ENCODE peak calls at places on chromosomes 7 and 10, in nine cellular contexts. P, S, K, C, R, D, W, X and G are unnamed samples.

GRCh38 chr7:142298009-142298408 is 40.2 kb upstream of the PRSS58 start:
- DNase-seq in R (peak; percentile 88), K (no peak), S (no peak), P (no peak), W (no peak), C (no peak), X (no peak), D (no peak), G (no peak)

GRCh38 chr10:96721207-96721572 is 876 bp upstream of the PIK3AP1 start:
- DNase-seq in D (no peak), R (peak; percentile 52), K (no peak), P (no peak), X (no peak), S (no peak), W (no peak), C (no peak), G (no peak)

GRCh38 chr7:1050956-1051690 is 6.8 kb downstream of the GPR146 start:
- DNase-seq in P (peak; percentile 70), S (no peak), K (no peak), X (peak; percentile 47), D (no peak), W (no peak), R (no peak), C (no peak), G (no peak)

GRCh38 chr10:44792119-44792783 is 118.9 kb upstream of the TMEM72 start:
- DNase-seq in C (no peak), W (no peak), S (no peak), K (no peak), R (no peak), D (no peak), X (no peak), P (no peak), G (no peak)

GRCh38 chr10:27844223-27844622 is 98.6 kb upstream of the MKX start:
- DNase-seq in P (no peak), K (no peak), X (no peak), S (no peak), W (no peak), R (no peak), C (no peak), D (no peak), G (no peak)

GRCh38 chr7:41027428-41028115 is 675.3 kb downstream of the INHBA start:
- DNase-seq in P (no peak), S (peak; percentile 96), K (peak; percentile 100), W (no peak), X (no peak), C (peak; percentile 87), R (no peak), D (peak; percentile 94), G (peak; percentile 98)

GRCh38 chr10:126521354-126521753 is 133.1 kb upstream of the ADAM12 start:
- DNase-seq in W (no peak), D (peak; percentile 26), X (no peak), P (no peak), C (no peak), S (peak; percentile 45), K (peak; percentile 71), R (no peak), G (no peak)

GRCh38 chr10:71075759-71076472 is 136.5 kb upstream of the UNC5B start:
- DNase-seq in W (no peak), C (no peak), D (no peak), K (no peak), R (no peak), P (peak; percentile 58), X (no peak), S (no peak), G (no peak)

GRCh38 chr7:134986363-134987231 is at the start of gene AGBL3:
- DNase-seq in K (peak; percentile 94), W (peak; percentile 90), X (peak; percentile 96), P (peak; percentile 98), R (peak; percentile 98), D (peak; percentile 90), C (peak; percentile 95), S (peak; percentile 96), G (peak; percentile 61)

GRCh38 chr7:134992626-134993179 is 6.4 kb downstream of the AGBL3 start:
- DNase-seq in S (peak; percentile 53), R (no peak), K (peak; percentile 49), D (no peak), X (no peak), W (peak; percentile 71), P (no peak), C (no peak), G (no peak)

GRCh38 chr7:134985894-134986362 is 380 bp upstream of the AGBL3 start:
- DNase-seq in S (no peak), P (no peak), R (no peak), D (no peak), W (no peak), K (no peak), X (no peak), C (no peak), G (no peak)

GRCh38 chr7:134991469-134992339 is 5.4 kb downstream of the AGBL3 start:
- DNase-seq in K (peak; percentile 35), S (no peak), C (no peak), W (no peak), P (no peak), D (peak; percentile 29), X (no peak), R (no peak), G (peak; percentile 82)

GRCh38 chr7:134988161-134988560 is 1.9 kb downstream of the AGBL3 start:
- DNase-seq in C (no peak), R (no peak), K (no peak), P (no peak), W (no peak), X (no peak), S (no peak), D (no peak), G (no peak)
- H3K4me3 ChIP-seq in C (no peak overlapping the region), R (no peak overlapping the region), K (no peak overlapping the region), P (peak overlapping the region; percentile 36), W (peak overlapping the region; percentile 82), X (no peak overlapping the region), S (no peak overlapping the region), D (no peak overlapping the region), G (peak overlapping the region; percentile 82)

DNA sequence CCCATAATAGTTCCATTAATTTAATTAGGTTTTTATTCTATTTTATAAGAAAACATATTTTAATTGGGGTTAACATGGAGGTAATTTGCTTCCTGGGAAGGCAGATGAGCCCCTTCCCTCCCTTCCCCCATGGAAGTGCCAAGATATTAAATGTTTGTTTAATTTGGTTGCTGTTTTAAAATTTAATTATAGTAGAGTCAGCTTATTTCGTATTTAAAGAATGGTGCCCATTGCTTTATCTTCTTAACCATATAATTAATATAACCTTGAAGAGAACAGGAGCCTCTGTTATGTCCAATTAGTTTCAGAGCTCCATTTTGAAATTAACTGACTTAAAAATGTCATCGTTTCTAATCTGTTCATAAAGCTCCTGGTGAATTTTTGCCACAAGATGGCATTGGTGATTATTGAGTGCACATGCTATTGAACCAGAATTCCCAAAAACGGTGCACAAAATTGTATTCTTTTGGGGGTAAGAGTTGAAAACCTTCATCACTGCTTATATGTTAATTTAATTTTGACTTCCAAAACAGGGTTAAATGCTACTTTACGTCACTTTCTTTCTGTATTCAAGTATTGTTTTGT is 26.0 kb downstream of the KLHDC10 start:
- DNase-seq in C (no peak), S (peak; percentile 15), W (no peak), X (no peak), K (no peak), P (no peak), R (no peak), D (no peak), G (no peak)
- TF ChIP-seq CTCF in C (peak; percentile 36), S (peak; percentile 42), W (no peak), X (no peak), K (peak; percentile 36), P (peak; percentile 6), R (no peak), D (peak; percentile 33), G (peak; percentile 31)

GRCh38 chr10:48604408-48605263 is at the start of gene ARHGAP22:
- DNase-seq in P (no peak), D (no peak), C (peak; percentile 72), K (peak; percentile 42), S (peak; percentile 52), R (peak; percentile 69), W (no peak), X (no peak), G (no peak)

GRCh38 chr10:48602401-48603135 is 2.3 kb downstream of the ARHGAP22 start:
- DNase-seq in R (no peak), C (no peak), W (no peak), P (no peak), D (no peak), X (no peak), K (no peak), S (no peak), G (no peak)

GRCh38 chr10:48605264-48605615 is 367 bp upstream of the ARHGAP22 start:
- DNase-seq in R (no peak), K (no peak), S (no peak), X (no peak), W (no peak), D (no peak), P (no peak), C (no peak), G (no peak)

GRCh38 chr10:48603421-48604038 is 1.3 kb downstream of the ARHGAP22 start:
- DNase-seq in C (peak; percentile 30), R (no peak), X (no peak), D (no peak), P (no peak), W (no peak), S (no peak), K (no peak), G (no peak)

GRCh38 chr10:48604039-48604407 is 850 bp downstream of the ARHGAP22 start:
- DNase-seq in P (no peak), S (no peak), C (no peak), D (no peak), K (no peak), R (no peak), X (no peak), W (no peak), G (no peak)
- H3K4me3 ChIP-seq in P (no peak overlapping the region), S (peak overlapping the region; percentile 81), C (peak overlapping the region; percentile 80), D (peak overlapping the region; percentile 73), K (peak overlapping the region; percentile 79), R (peak overlapping the region; percentile 63), X (no peak overlapping the region), W (no peak overlapping the region), G (peak overlapping the region; percentile 86)

GRCh38 chr10:91340613-91341362 is 69.4 kb upstream of the HECTD2 start:
- DNase-seq in P (no peak), K (peak; percentile 96), R (no peak), C (peak; percentile 93), W (no peak), D (peak; percentile 87), S (peak; percentile 94), X (no peak), G (peak; percentile 77)
- TF ChIP-seq CTCF in P (no peak), K (no peak), R (no peak), C (no peak), W (no peak), D (no peak), S (no peak), X (no peak), G (no peak)

GRCh38 chr7:19106308-19107141 is 10.9 kb downstream of the TWIST1 start:
- DNase-seq in W (no peak), P (no peak), S (peak; percentile 41), C (no peak), R (peak; percentile 68), D (no peak), K (no peak), X (peak; percentile 44), G (no peak)
- H3K4me3 ChIP-seq in W (no peak overlapping the region), P (no peak overlapping the region), S (peak overlapping the region; percentile 49), C (peak overlapping the region; percentile 63), R (peak overlapping the region; percentile 56), D (peak overlapping the region; percentile 40), K (peak overlapping the region; percentile 65), X (no peak overlapping the region), G (no peak overlapping the region)

GRCh38 chr10:69636626-69637550 is 6.8 kb downstream of the FAM241B start:
- DNase-seq in P (no peak), D (no peak), W (no peak), R (peak; percentile 70), K (no peak), S (no peak), X (no peak), C (no peak), G (no peak)
- TF ChIP-seq CTCF in P (no peak), D (peak; percentile 31), W (peak; percentile 54), R (peak; percentile 82), K (no peak), S (peak; percentile 34), X (no peak), C (peak; percentile 22), G (peak; percentile 65)